ENCODE peak calls at places on chromosomes 4 and X, in six cellular contexts. W is PC-3, G is MM.1S, T is GM23248, C is neural progenitor cell, F is SK-N-SH. H is an unnamed sample.

GRCh38 chr4:88489100-88489761 is 32.3 kb downstream of the HERC5 start:
- DNase-seq in W (no peak), G (no peak), F (no peak), T (no peak), C (no peak), H (no peak)

GRCh38 chr4:110296892-110297291 is 98.5 kb upstream of the ELOVL6 start:
- DNase-seq in G (no peak), W (peak; percentile 8), F (no peak), T (no peak), C (no peak), H (no peak)

GRCh38 chr4:121668368-121669162 is 28.2 kb downstream of the ANXA5 start:
- DNase-seq in G (no peak), F (no peak), W (peak; percentile 59), T (peak; percentile 98), C (no peak), H (no peak)

GRCh38 chr4:127113852-127114362 is 518.9 kb upstream of the INTU start:
- DNase-seq in C (no peak), G (no peak), F (no peak), T (no peak), W (no peak), H (no peak)

GRCh38 chrX:31921236-31921635 is 849.4 kb upstream of the FTHL17 start:
- DNase-seq in G (no peak), T (no peak), C (no peak), W (no peak), F (no peak), H (no peak)

GRCh38 chr4:158630893-158631292 is 40.8 kb downstream of the C4orf46 start:
- DNase-seq in F (no peak), G (no peak), C (peak; percentile 4), W (peak; percentile 71), T (peak; percentile 54), H (no peak)

GRCh38 chrX:106726485-106727437 is at the start of gene RNF128:
- DNase-seq in F (peak; percentile 12), W (peak; percentile 43), T (peak; percentile 62), G (peak; percentile 9), C (peak; percentile 83), H (peak; percentile 42)

GRCh38 chrX:154748712-154749339 is 2.1 kb downstream of the GAB3 start:
- DNase-seq in T (peak; percentile 61), W (peak; percentile 88), G (peak; percentile 62), F (peak; percentile 70), C (peak; percentile 60), H (no peak)

GRCh38 chr4:85717366-85717765 is 242.4 kb downstream of the ARHGAP24 start:
- DNase-seq in G (no peak), F (no peak), W (no peak), C (no peak), T (peak; percentile 45), H (no peak)

GRCh38 chrX:20515841-20516461 is 249.2 kb upstream of the RPS6KA3 start:
- DNase-seq in T (peak; percentile 85), W (peak; percentile 90), F (no peak), G (peak; percentile 67), C (no peak), H (peak; percentile 8)

GRCh38 chrX:29196501-29196900 is 609.3 kb downstream of the IL1RAPL1 start:
- DNase-seq in W (no peak), F (no peak), C (peak; percentile 11), G (no peak), T (no peak), H (no peak)

GRCh38 chr4:74033721-74034120 is 4.8 kb downstream of the CXCL3 start:
- DNase-seq in T (peak; percentile 72), W (peak; percentile 86), G (no peak), C (no peak), F (no peak), H (no peak)

GRCh38 chr4:83489711-83490326 is 4.9 kb upstream of the ABRAXAS1 start:
- DNase-seq in C (peak; percentile 17), G (no peak), T (no peak), F (no peak), W (no peak), H (no peak)

GRCh38 chr4:81499840-81500239 is 28.1 kb upstream of the RASGEF1B start:
- DNase-seq in C (peak; percentile 69), T (no peak), G (no peak), F (no peak), W (no peak), H (no peak)

GRCh38 chrX:118878977-118879376 is 55.4 kb downstream of the ZCCHC12 start:
- DNase-seq in T (no peak), C (no peak), W (no peak), G (no peak), F (no peak), H (no peak)

GRCh38 chr4:43369036-43369594 is 476.6 kb downstream of the GRXCR1 start:
- DNase-seq in C (no peak), F (no peak), T (no peak), W (no peak), G (no peak), H (no peak)

GRCh38 chr4:113547487-113548042 is 214.0 kb downstream of the CAMK2D start:
- DNase-seq in F (peak; percentile 67), C (peak; percentile 91), G (peak; percentile 95), W (peak; percentile 96), T (peak; percentile 99), H (peak; percentile 83)

GRCh38 chr4:37749398-37749988 is 63.3 kb upstream of the RELL1 start:
- DNase-seq in G (no peak), C (no peak), T (no peak), W (no peak), F (no peak), H (no peak)

GRCh38 chr4:181528570-181529184 is 714.5 kb upstream of the TENM3 start:
- DNase-seq in W (peak; percentile 71), F (peak; percentile 55), G (peak; percentile 35), T (peak; percentile 71), C (peak; percentile 93), H (peak; percentile 40)

GRCh38 chr4:158002203-158002602 is 170.6 kb downstream of the GASK1B start:
- DNase-seq in T (no peak), F (no peak), W (no peak), C (no peak), G (no peak), H (no peak)

GRCh38 chrX:46152756-46153155 is 392.5 kb downstream of the ZNF674 start:
- DNase-seq in C (no peak), T (no peak), W (no peak), F (no peak), G (no peak), H (no peak)
- H3K4me2 ChIP-seq in C (no peak overlapping the region), T (no peak overlapping the region), W (no peak overlapping the region), F (no peak overlapping the region), G (no peak overlapping the region), H (no peak overlapping the region)

DNA sequence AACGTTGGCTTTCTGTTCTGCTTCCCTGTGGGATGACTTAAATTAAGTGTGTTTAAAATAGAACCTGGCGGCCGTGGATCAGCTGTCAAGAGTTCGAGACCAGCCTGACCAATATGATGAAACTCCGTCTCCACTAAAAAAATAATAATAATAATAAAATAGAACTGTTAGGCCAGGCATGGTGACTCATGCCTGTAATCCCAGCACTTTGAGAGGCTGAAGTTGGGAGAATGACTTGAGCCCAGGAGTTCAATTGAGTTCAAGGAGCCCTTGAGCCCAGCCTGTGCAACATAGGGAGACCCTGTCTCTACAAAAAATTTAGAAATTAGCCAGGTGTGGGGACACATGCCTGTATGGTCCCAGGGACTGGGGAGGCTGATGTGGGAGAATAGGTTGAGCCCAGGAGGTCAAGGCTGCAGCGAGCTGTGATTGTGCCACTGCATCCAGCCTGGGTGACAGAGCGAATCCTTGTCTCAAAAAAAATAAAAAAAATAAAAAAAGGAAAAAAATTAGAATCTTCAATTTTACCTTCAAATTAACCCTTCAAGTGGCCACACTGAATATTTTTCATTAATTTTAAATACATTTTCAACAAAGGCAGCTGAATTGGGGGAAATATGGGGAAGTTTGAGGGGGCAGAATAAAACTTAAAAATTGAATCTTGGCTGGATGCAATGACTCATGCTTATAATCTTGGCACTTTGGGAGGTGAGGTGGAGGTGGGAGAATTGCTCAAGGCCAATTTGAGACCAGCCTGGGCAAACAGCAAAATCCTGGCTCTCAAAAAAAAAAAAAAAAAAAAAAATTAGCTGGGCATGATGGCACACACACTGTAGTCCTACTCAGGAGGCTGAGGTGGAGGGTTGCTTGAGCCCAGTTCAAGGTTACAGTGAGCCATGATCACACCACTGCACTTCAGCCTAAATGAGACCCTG is 31.8 kb upstream of the HSD17B13 start:
- DNase-seq in F (no peak), T (peak; percentile 72), C (no peak), G (no peak), W (peak; percentile 5), H (no peak)
- H3K4me3 ChIP-seq in F (no peak overlapping the region), T (peak overlapping the region; percentile 38), C (no peak overlapping the region), G (no peak overlapping the region), W (no peak overlapping the region), H (no peak overlapping the region)

DNA sequence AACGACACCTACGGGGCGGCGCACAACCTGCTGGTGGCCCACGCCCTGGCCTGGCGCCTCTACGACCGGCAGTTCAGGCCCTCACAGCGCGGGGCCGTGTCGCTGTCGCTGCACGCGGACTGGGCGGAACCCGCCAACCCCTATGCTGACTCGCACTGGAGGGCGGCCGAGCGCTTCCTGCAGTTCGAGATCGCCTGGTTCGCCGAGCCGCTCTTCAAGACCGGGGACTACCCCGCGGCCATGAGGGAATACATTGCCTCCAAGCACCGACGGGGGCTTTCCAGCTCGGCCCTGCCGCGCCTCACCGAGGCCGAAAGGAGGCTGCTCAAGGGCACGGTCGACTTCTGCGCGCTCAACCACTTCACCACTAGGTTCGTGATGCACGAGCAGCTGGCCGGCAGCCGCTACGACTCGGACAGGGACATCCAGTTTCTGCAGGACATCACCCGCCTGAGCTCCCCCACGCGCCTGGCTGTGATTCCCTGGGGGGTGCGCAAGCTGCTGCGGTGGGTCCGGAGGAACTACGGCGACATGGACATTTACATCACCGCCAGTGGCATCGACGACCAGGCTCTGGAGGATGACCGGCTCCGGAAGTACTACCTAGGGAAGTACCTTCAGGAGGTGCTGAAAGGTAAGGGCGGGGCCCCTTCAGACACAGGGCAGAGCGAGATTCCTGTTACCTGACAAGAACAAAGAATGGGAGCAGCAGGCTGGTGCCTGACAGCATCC is 11.7 kb downstream of the RPL9 start:
- DNase-seq in F (no peak), G (no peak), C (peak; percentile 49), T (peak; percentile 82), W (peak; percentile 18), H (no peak)
- H3F3A ChIP-seq in F (peaks cover 41% of the 10 kb centered on the region), G (peaks cover 19% of the 10 kb centered on the region), C (peaks cover 46% of the 10 kb centered on the region), T (peaks cover 61% of the 10 kb centered on the region), W (peaks cover 13% of the 10 kb centered on the region), H (peaks cover 47% of the 10 kb centered on the region)

GRCh38 chr4:89998350-89999098 is 103.9 kb downstream of the MMRN1 start:
- DNase-seq in T (no peak), G (no peak), F (peak; percentile 31), W (no peak), C (peak; percentile 25), H (no peak)

GRCh38 chr4:89997171-89997704 is 102.6 kb downstream of the MMRN1 start:
- DNase-seq in W (no peak), F (peak; percentile 51), G (no peak), C (no peak), T (no peak), H (no peak)

GRCh38 chr4:89995006-89995405 is 100.4 kb downstream of the MMRN1 start:
- DNase-seq in W (no peak), G (no peak), F (no peak), T (no peak), C (no peak), H (no peak)

GRCh38 chr4:89994176-89994873 is 99.7 kb downstream of the MMRN1 start:
- DNase-seq in G (no peak), F (no peak), T (no peak), C (no peak), W (no peak), H (no peak)

DNA sequence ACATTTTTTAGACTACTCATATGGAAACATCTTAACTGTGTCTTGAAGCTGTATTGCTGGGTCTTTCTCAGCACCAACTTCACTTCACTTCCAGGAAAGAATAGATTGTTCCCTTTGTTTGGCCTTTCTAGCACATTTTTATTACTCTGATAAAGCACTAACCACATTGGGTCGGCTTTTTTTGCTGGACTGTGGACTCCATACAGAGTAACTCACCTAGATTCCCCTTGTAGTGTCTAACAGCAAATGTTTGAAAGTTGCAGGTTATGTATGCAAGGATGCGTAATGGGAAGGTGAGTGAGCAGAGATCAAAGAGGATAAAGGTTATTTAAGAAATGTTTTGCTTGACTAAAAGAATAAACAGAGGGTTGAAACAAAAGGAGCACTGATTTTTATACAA is 101.2 kb downstream of the MMRN1 start:
- DNase-seq in W (no peak), G (no peak), C (no peak), T (no peak), F (no peak), H (no peak)
- H3K4me2 ChIP-seq in W (no peak overlapping the region), G (no peak overlapping the region), C (no peak overlapping the region), T (no peak overlapping the region), F (no peak overlapping the region), H (no peak overlapping the region)

H was measured in PC-9.